ENCODE peak calls at places on chromosomes 3 and 15, in four cellular contexts. K is effector memory CD8-positive, alpha-beta T cell; V is 8988T; P is GF-D8. N is an unnamed sample.

GRCh38 chr3:66554178-66554577 is 53.4 kb upstream of the LRIG1 start:
- DNase-seq in V (no peak), K (no peak), P (no peak), N (no peak)

GRCh38 chr15:37995461-37996347 is 61.3 kb downstream of the TMCO5A start:
- DNase-seq in K (peak; percentile 5), V (no peak), P (no peak), N (peak; percentile 7)

GRCh38 chr15:75573643-75574384 is 5.3 kb downstream of the PTPN9 start:
- DNase-seq in V (no peak), K (no peak), P (no peak), N (no peak)

GRCh38 chr3:184981071-184981470 is 169.1 kb downstream of the VPS8 start:
- DNase-seq in P (no peak), V (no peak), K (no peak), N (no peak)

GRCh38 chr15:41490355-41490754 is 3.3 kb upstream of the ITPKA start:
- DNase-seq in V (peak; percentile 84), P (peak; percentile 29), K (no peak), N (no peak)

GRCh38 chr3:96831175-96831574 is 16.8 kb downstream of the EPHA6 start:
- DNase-seq in K (no peak), P (no peak), V (no peak), N (no peak)

GRCh38 chr3:52185311-52185710 is 12.6 kb upstream of the ALAS1 start:
- DNase-seq in P (no peak), K (no peak), V (no peak), N (no peak)

GRCh38 chr3:158792709-158793108 is 9.1 kb upstream of the MFSD1 start:
- DNase-seq in K (no peak), P (no peak), V (no peak), N (no peak)

GRCh38 chr3:33277193-33277882 is at the start of gene FBXL2:
- DNase-seq in K (no peak), V (peak; percentile 76), P (no peak), N (no peak)

GRCh38 chr3:110419096-110419495 is 652.5 kb upstream of the NECTIN3 start:
- DNase-seq in P (no peak), K (no peak), V (no peak), N (no peak)

GRCh38 chr3:61701019-61701418 is 139.6 kb downstream of the PTPRG start:
- DNase-seq in P (no peak), K (no peak), V (no peak), N (no peak)

GRCh38 chr3:152232001-152232400 is 36.7 kb upstream of the MBNL1 start:
- DNase-seq in V (no peak), K (no peak), P (no peak), N (no peak)

GRCh38 chr15:66784174-66784573 is 82.1 kb downstream of the SMAD6 start:
- DNase-seq in V (no peak), K (no peak), P (no peak), N (no peak)

GRCh38 chr3:171005648-171006047 is 20.9 kb downstream of the SLC2A2 start:
- DNase-seq in K (no peak), V (no peak), P (no peak), N (no peak)

GRCh38 chr15:33243869-33244268 is 49.4 kb upstream of the FMN1 start:
- DNase-seq in K (no peak), P (no peak), V (no peak), N (no peak)

GRCh38 chr3:165640970-165641369 is 196.3 kb downstream of the BCHE start:
- DNase-seq in P (no peak), K (no peak), V (no peak), N (no peak)

GRCh38 chr3:126130981-126131750 is 47.2 kb upstream of the SLC41A3 start:
- DNase-seq in V (no peak), P (no peak), K (no peak), N (no peak)

N was measured in GDM1.